ENCODE peak calls at places on chromosomes 6 and 20, in six cellular contexts. X is IMR-90, R is H1, T is neuronal stem cell, G is mesenchymal stem cell, Z is trophoblast cell. W is an unnamed sample.
A peak's percentile ranks its signal among the peaks of the same experiment; 100 is the strongest.

GRCh38 chr6:125791151-125791819 is 525 bp downstream of the NCOA7 start:
- DNase-seq in T (no peak), R (no peak), Z (peak; percentile 62), X (peak; percentile 52), G (peak; percentile 56), W (peak; percentile 43)

GRCh38 chr6:14549871-14550270 is 432.3 kb downstream of the CD83 start:
- DNase-seq in X (no peak), T (no peak), R (no peak), G (no peak), Z (no peak), W (no peak)

GRCh38 chr6:57141451-57142177 is 30.5 kb upstream of the BAG2 start:
- DNase-seq in Z (no peak), R (no peak), G (no peak), X (peak; percentile 5), T (no peak), W (no peak)

GRCh38 chr6:30037182-30037788 is 23.8 kb upstream of the POLR1H start:
- DNase-seq in X (peak; percentile 17), R (no peak), T (no peak), G (peak; percentile 25), Z (peak; percentile 28), W (no peak)

GRCh38 chr20:60695223-60695622 is 556.8 kb upstream of the CDH4 start:
- DNase-seq in R (no peak), X (peak; percentile 86), T (no peak), G (peak; percentile 23), Z (no peak), W (no peak)

GRCh38 chr6:157990321-157991066 is 8.8 kb downstream of the SYNJ2 start:
- DNase-seq in G (no peak), Z (no peak), R (no peak), T (no peak), X (no peak), W (no peak)

GRCh38 chr6:45920819-45921511 is 94.7 kb downstream of the CLIC5 start:
- DNase-seq in X (no peak), Z (no peak), G (no peak), R (no peak), T (no peak), W (no peak)

GRCh38 chr6:141349710-141350109 is 783.0 kb upstream of the GJE1 start:
- DNase-seq in R (no peak), G (no peak), Z (no peak), T (no peak), X (no peak), W (no peak)

GRCh38 chr6:121856296-121856695 is 420.9 kb downstream of the GJA1 start:
- DNase-seq in T (no peak), R (no peak), G (no peak), X (peak; percentile 55), Z (peak; percentile 13), W (no peak)

GRCh38 chr6:63941747-63942470 is 306.3 kb downstream of the PHF3 start:
- DNase-seq in R (no peak), X (no peak), Z (no peak), G (no peak), T (no peak), W (no peak)

GRCh38 chr6:52300489-52300931 is 16.0 kb upstream of the MCM3 start:
- DNase-seq in R (no peak), Z (no peak), T (no peak), X (no peak), G (no peak), W (no peak)

GRCh38 chr6:77466055-77467028 is 3.1 kb upstream of the HTR1B start:
- DNase-seq in Z (no peak), R (no peak), G (peak; percentile 81), X (peak; percentile 74), T (peak; percentile 48), W (peak; percentile 76)

GRCh38 chr20:23165307-23165750 is 79.2 kb upstream of the CD93 start:
- DNase-seq in Z (no peak), T (no peak), R (no peak), X (no peak), G (no peak), W (peak; percentile 58)

GRCh38 chr6:22320750-22321149 is 23.9 kb upstream of the PRL start:
- DNase-seq in T (no peak), R (no peak), Z (peak; percentile 4), G (peak; percentile 91), X (peak; percentile 93), W (no peak)

GRCh38 chr6:90765491-90765890 is 178.6 kb upstream of the MAP3K7 start:
- DNase-seq in G (no peak), T (no peak), X (no peak), Z (peak; percentile 72), R (no peak), W (no peak)

GRCh38 chr20:56630086-56630493 is 984 bp downstream of the TFAP2C start:
- DNase-seq in G (peak; percentile 85), T (peak; percentile 76), Z (peak; percentile 98), R (peak; percentile 54), X (no peak), W (peak; percentile 85)

GRCh38 chr20:61753987-61754956 is 311.4 kb downstream of the TAF4 start:
- DNase-seq in Z (no peak), G (peak; percentile 13), R (no peak), X (no peak), T (no peak), W (no peak)

GRCh38 chr6:169162968-169163903 is 90.4 kb downstream of the THBS2 start:
- DNase-seq in G (peak; percentile 85), Z (peak; percentile 94), X (peak; percentile 99), T (no peak), R (no peak), W (peak; percentile 16)

GRCh38 chr6:39366875-39367618 is 44.5 kb upstream of the KCNK16 start:
- DNase-seq in X (no peak), G (peak; percentile 36), T (no peak), R (no peak), Z (no peak), W (no peak)

GRCh38 chr20:54622338-54623280 is 147.2 kb downstream of the DOK5 start:
- DNase-seq in R (no peak), X (peak; percentile 34), T (no peak), Z (no peak), G (no peak), W (no peak)

GRCh38 chr20:23145281-23145700 is 59.2 kb upstream of the CD93 start:
- DNase-seq in T (no peak), R (no peak), G (peak; percentile 72), X (peak; percentile 56), Z (peak; percentile 48), W (no peak)

GRCh38 chr20:5973172-5973571 is 22.7 kb downstream of the MCM8 start:
- DNase-seq in X (peak; percentile 68), T (no peak), Z (no peak), G (no peak), R (no peak), W (no peak)

GRCh38 chr6:33116881-33117711 is 41.3 kb downstream of the HLA-DPB1 start:
- DNase-seq in R (peak; percentile 41), G (peak; percentile 3), X (no peak), Z (no peak), T (peak; percentile 46), W (peak; percentile 74)

GRCh38 chr20:43691928-43692524 is 25.1 kb downstream of the MYBL2 start:
- DNase-seq in X (peak; percentile 18), G (peak; percentile 47), R (peak; percentile 25), Z (peak; percentile 35), T (peak; percentile 26), W (peak; percentile 66)

GRCh38 chr6:64439274-64439673 is 803.7 kb downstream of the PHF3 start:
- DNase-seq in G (no peak), X (no peak), T (no peak), R (no peak), Z (no peak), W (no peak)

GRCh38 chr6:111280445-111280844 is 193.1 kb downstream of the SLC16A10 start:
- DNase-seq in R (no peak), G (peak; percentile 49), Z (no peak), X (peak; percentile 39), T (no peak), W (no peak)

GRCh38 chr6:149560736-149561135 is 5.4 kb upstream of the GINM1 start:
- DNase-seq in T (no peak), X (no peak), R (no peak), G (peak; percentile 30), Z (peak; percentile 47), W (peak; percentile 45)

GRCh38 chr6:90479603-90479926 is 107.3 kb downstream of the MAP3K7 start:
- DNase-seq in X (no peak), Z (no peak), G (no peak), T (no peak), R (no peak), W (no peak)

GRCh38 chr6:53287336-53288225 is 61.2 kb downstream of the ELOVL5 start:
- DNase-seq in R (no peak), X (no peak), Z (no peak), G (no peak), T (peak; percentile 12), W (no peak)

GRCh38 chr20:45445805-45446562 is 23.6 kb upstream of the WFDC2 start:
- DNase-seq in Z (peak; percentile 73), G (peak; percentile 37), R (no peak), X (no peak), T (no peak), W (peak; percentile 65)

GRCh38 chr6:170376386-170377084 is 70.0 kb downstream of the FAM120B start:
- DNase-seq in G (no peak), T (no peak), Z (no peak), X (no peak), R (no peak), W (no peak)

GRCh38 chr6:67073938-67074337 is 1366.9 kb upstream of the EYS start:
- DNase-seq in Z (no peak), G (no peak), T (no peak), R (no peak), X (no peak), W (no peak)

GRCh38 chr6:67064323-67064722 is 1357.3 kb upstream of the EYS start:
- DNase-seq in X (no peak), Z (no peak), G (no peak), R (no peak), T (no peak), W (no peak)

GRCh38 chr6:67068781-67069180 is 1361.8 kb upstream of the EYS start:
- DNase-seq in Z (no peak), X (no peak), T (no peak), G (no peak), R (no peak), W (no peak)
- H3K18ac ChIP-seq in Z (no peak overlapping the region), X (no peak overlapping the region), T (no peak overlapping the region), G (no peak overlapping the region), R (no peak overlapping the region), W (no peak overlapping the region)

DNA sequence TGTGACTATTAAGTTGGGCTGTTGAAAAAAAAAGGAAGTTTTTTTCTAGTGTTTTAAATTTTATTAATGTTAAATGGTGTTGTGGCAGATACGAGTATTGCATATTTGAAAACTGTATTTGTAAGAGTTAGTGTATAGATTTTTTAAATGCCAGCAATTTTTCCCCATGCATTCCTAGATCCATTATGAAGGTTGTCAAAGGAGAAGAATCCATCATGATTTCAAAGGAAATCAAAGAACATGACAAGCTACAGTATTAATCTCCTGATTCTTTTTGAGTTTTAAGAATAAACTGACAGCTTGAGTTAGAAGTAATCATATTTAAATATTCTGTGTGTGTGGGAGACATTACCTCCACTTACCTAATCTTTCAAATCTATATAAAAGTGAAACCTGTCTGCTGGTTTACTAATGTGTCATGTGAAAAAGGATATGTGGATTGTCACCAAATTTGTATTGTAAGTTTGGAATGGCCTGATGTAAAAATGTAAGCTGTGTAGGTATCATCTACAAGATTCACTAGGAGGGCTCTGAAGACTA is 111.0 kb upstream of the HS3ST5 start:
- DNase-seq in R (no peak), T (no peak), X (no peak), G (no peak), Z (peak; percentile 17), W (no peak)
- H4K91ac ChIP-seq in R (no peak overlapping the region), T (no peak overlapping the region), X (no peak overlapping the region), G (no peak overlapping the region), Z (no peak overlapping the region), W (no peak overlapping the region)

GRCh38 chr6:4775591-4776492 is at the start of gene CDYL:
- DNase-seq in T (peak; percentile 89), G (peak; percentile 83), R (peak; percentile 47), Z (peak; percentile 96), X (peak; percentile 85), W (peak; percentile 87)
- H3K18ac ChIP-seq in T (peak within 1 kb of the TSS; percentile 94), G (peak within 1 kb of the TSS; percentile 94), R (peak within 1 kb of the TSS; percentile 64), Z (peak within 1 kb of the TSS; percentile 99), X (peak within 1 kb of the TSS; percentile 47), W (no peak within 1 kb of the TSS)

GRCh38 chr6:130411481-130411880 is 45.7 kb downstream of the TMEM200A start:
- DNase-seq in R (no peak), X (no peak), Z (peak; percentile 62), G (no peak), T (no peak), W (no peak)
- H4K91ac ChIP-seq in R (no peak overlapping the region), X (no peak overlapping the region), Z (no peak overlapping the region), G (no peak overlapping the region), T (no peak overlapping the region), W (no peak overlapping the region)

W was measured in H9.